ENCODE peak calls at places on chromosomes 2 and 18, in eight cellular contexts. B is amygdala, R is gastrocnemius medialis, D is RKO, H is ureter, M is AG10803, V is colonic mucosa, C is T-helper 1 cell. I is an unnamed sample.

GRCh38 chr18:35089382-35089781 is 48.2 kb downstream of the MAPRE2 start:
- DNase-seq in B (no peak), R (no peak), D (no peak), H (no peak), M (peak), V (no peak), C (no peak), I (no peak)

GRCh38 chr2:219496781-219497494 is 1.8 kb upstream of the GMPPA start:
- DNase-seq in B (no peak), R (peak), D (no peak), H (no peak), M (no peak), V (peak), C (no peak), I (no peak)

GRCh38 chr18:8841781-8842485 is 136.6 kb downstream of the MTCL1 start:
- DNase-seq in B (no peak), R (no peak), D (no peak), H (no peak), M (peak), V (no peak), C (no peak), I (no peak)

GRCh38 chr2:19932928-19933327 is 31.1 kb upstream of the TTC32 start:
- DNase-seq in B (no peak), R (no peak), D (no peak), H (no peak), M (no peak), V (no peak), C (no peak), I (no peak)

GRCh38 chr18:59900222-59901128 is 679 bp downstream of the PMAIP1 start:
- DNase-seq in B (no peak), R (no peak), D (peak), H (peak), M (peak), V (peak), C (peak), I (peak)

GRCh38 chr18:35588995-35589394 is 7.5 kb downstream of the GALNT1 start:
- DNase-seq in B (no peak), R (no peak), D (no peak), H (no peak), M (no peak), V (no peak), C (no peak), I (no peak)

GRCh38 chr2:239830066-239830717 is 194.9 kb downstream of the NDUFA10 start:
- DNase-seq in B (no peak), R (no peak), D (no peak), H (peak), M (no peak), V (peak), C (no peak), I (no peak)

GRCh38 chr2:69608109-69608508 is 35.4 kb downstream of the AAK1 start:
- DNase-seq in B (no peak), R (no peak), D (no peak), H (no peak), M (no peak), V (no peak), C (no peak), I (no peak)

GRCh38 chr2:237639441-237640220 is 12.2 kb downstream of the LRRFIP1 start:
- DNase-seq in B (no peak), R (peak), D (no peak), H (no peak), M (no peak), V (no peak), C (no peak), I (no peak)

GRCh38 chr2:126358122-126358521 is 297.8 kb upstream of the GYPC start:
- DNase-seq in B (no peak), R (no peak), D (no peak), H (no peak), M (no peak), V (no peak), C (no peak), I (no peak)

GRCh38 chr2:203669820-203670219 is 36.6 kb upstream of the CD28 start:
- DNase-seq in B (no peak), R (no peak), D (no peak), H (no peak), M (peak), V (no peak), C (no peak), I (no peak)

GRCh38 chr2:208669394-208669793 is 262.8 kb downstream of the PTH2R start:
- DNase-seq in B (no peak), R (no peak), D (no peak), H (no peak), M (no peak), V (no peak), C (no peak), I (no peak)

GRCh38 chr2:238901461-238902057 is 53.7 kb downstream of the TWIST2 start:
- DNase-seq in B (no peak), R (no peak), D (no peak), H (no peak), M (no peak), V (no peak), C (no peak), I (no peak)

GRCh38 chr18:75199327-75199726 is 9.6 kb downstream of the PTGR3 start:
- DNase-seq in B (no peak), R (no peak), D (no peak), H (no peak), M (no peak), V (no peak), C (no peak), I (no peak)

I was measured in stimulated activated naive CD4-positive, alpha-beta T cell treated with Interleukin-2 at 50 U/mL for 16 hours.